ENCODE peak calls at places on chromosomes 6 and 20, in six cellular contexts. N, S, O, V, R and J are unnamed samples.

GRCh38 chr20:60764771-60765170 is 487.3 kb upstream of the CDH4 start:
- DNase-seq in O (no peak), S (no peak), R (no peak), N (no peak), V (no peak), J (no peak)

GRCh38 chr20:12936020-12936419 is 72.8 kb upstream of the SPTLC3 start:
- DNase-seq in N (no peak), S (no peak), O (no peak), R (no peak), V (no peak), J (no peak)

GRCh38 chr6:8462694-8463093 is 27.3 kb upstream of the SLC35B3 start:
- DNase-seq in N (no peak), S (no peak), R (no peak), O (no peak), V (no peak), J (no peak)

GRCh38 chr6:126307859-126308258 is 32.1 kb upstream of the CENPW start:
- DNase-seq in O (peak; percentile 59), R (peak; percentile 21), S (peak; percentile 91), N (peak; percentile 60), V (no peak), J (peak; percentile 46)

GRCh38 chr20:43762911-43763310 is 36.1 kb upstream of the GTSF1L start:
- DNase-seq in O (no peak), S (no peak), N (no peak), R (no peak), V (no peak), J (no peak)

GRCh38 chr6:136669299-136669699 is 119.1 kb upstream of the MAP7 start:
- DNase-seq in R (no peak), N (no peak), S (peak; percentile 98), O (peak; percentile 85), V (no peak), J (no peak)

GRCh38 chr6:43842964-43843645 is 73.1 kb downstream of the VEGFA start:
- DNase-seq in S (no peak), R (no peak), O (no peak), N (no peak), V (no peak), J (no peak)

GRCh38 chr20:23441850-23442313 is 2.4 kb downstream of the CSTL1 start:
- DNase-seq in V (peak; percentile 14), N (peak; percentile 56), S (peak; percentile 87), R (peak; percentile 79), O (peak; percentile 78), J (peak; percentile 46)

GRCh38 chr6:47048638-47049037 is 6.5 kb upstream of the ADGRF1 start:
- DNase-seq in O (no peak), S (no peak), N (no peak), V (no peak), R (no peak), J (no peak)

GRCh38 chr6:35919085-35919826 is 1.6 kb downstream of the SRPK1 start:
- DNase-seq in O (peak; percentile 57), S (peak; percentile 53), R (no peak), V (no peak), N (no peak), J (no peak)

GRCh38 chr6:104943781-104944180 is 13.1 kb upstream of the LIN28B start:
- DNase-seq in V (no peak), N (no peak), O (peak; percentile 25), R (no peak), S (peak; percentile 43), J (no peak)

GRCh38 chr6:149499066-149499465 is 14.3 kb upstream of the ZC3H12D start:
- DNase-seq in V (no peak), R (no peak), N (no peak), O (peak; percentile 96), S (peak; percentile 97), J (no peak)

GRCh38 chr6:42100029-42100901 is 42.2 kb downstream of the C6orf132 start:
- DNase-seq in S (peak; percentile 81), R (no peak), O (peak; percentile 83), V (no peak), N (no peak), J (no peak)

GRCh38 chr6:36692220-36692619 is 5.4 kb upstream of the RAB44 start:
- DNase-seq in V (no peak), S (no peak), O (no peak), R (no peak), N (no peak), J (peak; percentile 53)

GRCh38 chr20:63100926-63101699 is 94.3 kb upstream of the BHLHE23 start:
- DNase-seq in N (no peak), S (no peak), V (no peak), O (no peak), R (no peak), J (peak; percentile 5)